ENCODE peak calls at places on chromosomes 16 and 17, in four cellular contexts. J is GM23248, L is IMR-90, K is PC-3. B is an unnamed sample.
A peak's percentile ranks its signal among the peaks of the same experiment; 100 is the strongest.

GRCh38 chr16:53523126-53523804 is 20.3 kb upstream of the AKTIP start:
- DNase-seq in J (no peak), L (no peak), K (no peak), B (no peak)

GRCh38 chr17:8359769-8360168 is 16.7 kb downstream of the KRABD2 start:
- DNase-seq in K (peak; percentile 40), J (peak; percentile 95), L (peak; percentile 96), B (no peak)

GRCh38 chr16:86225905-86226371 is 284.4 kb upstream of the FOXF1 start:
- DNase-seq in K (peak; percentile 15), J (no peak), L (peak; percentile 49), B (no peak)

GRCh38 chr17:50863221-50863843 is 2.8 kb downstream of the TOB1 start:
- DNase-seq in L (no peak), J (peak; percentile 59), K (peak; percentile 67), B (peak; percentile 91)

GRCh38 chr16:26542198-26542597 is 524.5 kb upstream of the C16orf82 start:
- DNase-seq in J (no peak), L (no peak), K (no peak), B (no peak)

GRCh38 chr16:88195021-88195581 is 187.7 kb upstream of the ZNF469 start:
- DNase-seq in L (peak; percentile 52), K (no peak), J (peak; percentile 72), B (no peak)

GRCh38 chr17:3688852-3689261 is 7.1 kb downstream of the P2RX5 start:
- DNase-seq in J (no peak), L (no peak), K (no peak), B (peak; percentile 54)

GRCh38 chr16:68993421-68993820 is 112.0 kb upstream of the HAS3 start:
- DNase-seq in L (no peak), J (no peak), K (no peak), B (no peak)

GRCh38 chr17:58341861-58342475 is 10.0 kb downstream of the SUPT4H1 start:
- DNase-seq in J (no peak), L (no peak), K (no peak), B (no peak)

GRCh38 chr17:35889818-35890773 is 9.9 kb upstream of the CCL5 start:
- DNase-seq in J (peak; percentile 39), K (no peak), L (peak; percentile 68), B (no peak)

GRCh38 chr17:67992541-67993152 is 3.6 kb downstream of the C17orf58 start:
- DNase-seq in J (peak; percentile 8), L (no peak), K (peak; percentile 59), B (no peak)

GRCh38 chr17:19409509-19409908 is 1.5 kb upstream of the RNF112 start:
- DNase-seq in L (peak; percentile 91), K (peak; percentile 43), J (peak; percentile 97), B (no peak)

GRCh38 chr17:31598921-31599571 is 207.6 kb downstream of the RAB11FIP4 start:
- DNase-seq in L (no peak), J (no peak), K (peak; percentile 27), B (no peak)

GRCh38 chr17:62801553-62801952 is 6.6 kb downstream of the MARCHF10 start:
- DNase-seq in K (no peak), J (no peak), L (peak; percentile 36), B (no peak)

GRCh38 chr17:39167492-39167891 is 1.5 kb upstream of the ARL5C start:
- DNase-seq in K (no peak), J (no peak), L (no peak), B (no peak)

GRCh38 chr17:82545071-82545462 is 25.5 kb downstream of the FOXK2 start:
- DNase-seq in K (no peak), L (no peak), J (peak; percentile 39), B (no peak)

GRCh38 chr16:16083421-16084156 is 134.2 kb downstream of the ABCC1 start:
- DNase-seq in L (peak; percentile 61), K (peak; percentile 9), J (peak; percentile 9), B (no peak)

GRCh38 chr17:77611791-77612466 is 346.6 kb upstream of the TNRC6C start:
- DNase-seq in L (no peak), J (no peak), K (no peak), B (no peak)

GRCh38 chr17:78712043-78712442 is 70.0 kb downstream of the CYTH1 start:
- DNase-seq in J (no peak), K (no peak), L (no peak), B (no peak)

GRCh38 chr17:77033892-77034404 is 106.8 kb upstream of the SEC14L1 start:
- DNase-seq in L (no peak), J (no peak), K (no peak), B (no peak)

GRCh38 chr17:77322534-77323412 is 182.0 kb downstream of the SEC14L1 start:
- DNase-seq in L (peak; percentile 99), J (peak; percentile 99), K (peak; percentile 99), B (peak; percentile 91)

GRCh38 chr16:67801889-67802288 is 4.5 kb downstream of the RANBP10 start:
- DNase-seq in K (no peak), L (no peak), J (no peak), B (no peak)

GRCh38 chr16:77457046-77457445 is 22.2 kb upstream of the ADAMTS18 start:
- DNase-seq in K (no peak), J (no peak), L (no peak), B (no peak)

GRCh38 chr16:81583893-81584705 is 139.5 kb downstream of the CMIP start:
- DNase-seq in K (peak; percentile 80), J (peak; percentile 92), L (peak; percentile 82), B (no peak)

GRCh38 chr17:3919123-3919624 is 2.9 kb upstream of the P2RX1 start:
- DNase-seq in J (no peak), L (no peak), K (no peak), B (no peak)

GRCh38 chr17:75430159-75430748 is 24.8 kb upstream of the GRB2 start:
- DNase-seq in L (peak; percentile 55), K (peak; percentile 19), J (no peak), B (peak; percentile 88)

GRCh38 chr16:53018834-53019416 is 33.8 kb downstream of the CHD9NB start:
- DNase-seq in L (no peak), K (no peak), J (no peak), B (no peak)

GRCh38 chr16:27417047-27417671 is 15.2 kb downstream of the IL21R start:
- DNase-seq in K (no peak), J (no peak), L (no peak), B (no peak)

GRCh38 chr16:1194665-1195392 is 30.2 kb downstream of the TPSG1 start:
- DNase-seq in L (no peak), J (peak; percentile 28), K (no peak), B (peak; percentile 78)

GRCh38 chr16:27242868-27243590 is 25.5 kb downstream of the NSMCE1 start:
- DNase-seq in J (peak; percentile 87), K (peak; percentile 72), L (peak; percentile 98), B (peak; percentile 53)

GRCh38 chr17:49603238-49603637 is 27.6 kb downstream of the NXPH3 start:
- DNase-seq in K (no peak), L (no peak), J (peak; percentile 38), B (no peak)

GRCh38 chr16:23836404-23837291 is 865 bp downstream of the PRKCB start:
- DNase-seq in L (no peak), J (no peak), K (no peak), B (peak; percentile 82)

GRCh38 chr17:55996826-55997225 is 156.4 kb upstream of the ANKFN1 start:
- DNase-seq in K (no peak), L (peak; percentile 4), J (peak; percentile 8), B (no peak)

GRCh38 chr16:70490261-70490660 is 33.1 kb downstream of the COG4 start:
- DNase-seq in K (no peak), L (peak; percentile 15), J (no peak), B (no peak)

GRCh38 chr16:73840710-73841109 is 455.9 kb upstream of the PSMD7 start:
- DNase-seq in L (no peak), J (no peak), K (no peak), B (no peak)

GRCh38 chr17:50064253-50064991 is 8.5 kb downstream of the ITGA3 start:
- DNase-seq in K (peak; percentile 100), L (peak; percentile 97), J (peak; percentile 99), B (peak; percentile 84)

GRCh38 chr17:41284043-41284442 is 8.5 kb downstream of the KRTAP9-7 start:
- DNase-seq in K (no peak), L (peak; percentile 41), J (peak; percentile 10), B (no peak)

GRCh38 chr17:81508639-81509047 is 4.0 kb downstream of the ACTG1 start:
- DNase-seq in J (peak; percentile 63), L (peak; percentile 52), K (peak; percentile 42), B (peak; percentile 78)

GRCh38 chr17:81510524-81510797 is 2.1 kb downstream of the ACTG1 start:
- DNase-seq in L (no peak), K (no peak), J (no peak), B (peak; percentile 51)

GRCh38 chr17:81509687-81510523 is 2.7 kb downstream of the ACTG1 start:
- DNase-seq in L (no peak), K (no peak), J (peak; percentile 44), B (peak; percentile 55)

GRCh38 chr17:81510798-81511549 is 1.6 kb downstream of the ACTG1 start:
- DNase-seq in K (peak; percentile 20), J (peak; percentile 61), L (no peak), B (peak; percentile 63)

DNA sequence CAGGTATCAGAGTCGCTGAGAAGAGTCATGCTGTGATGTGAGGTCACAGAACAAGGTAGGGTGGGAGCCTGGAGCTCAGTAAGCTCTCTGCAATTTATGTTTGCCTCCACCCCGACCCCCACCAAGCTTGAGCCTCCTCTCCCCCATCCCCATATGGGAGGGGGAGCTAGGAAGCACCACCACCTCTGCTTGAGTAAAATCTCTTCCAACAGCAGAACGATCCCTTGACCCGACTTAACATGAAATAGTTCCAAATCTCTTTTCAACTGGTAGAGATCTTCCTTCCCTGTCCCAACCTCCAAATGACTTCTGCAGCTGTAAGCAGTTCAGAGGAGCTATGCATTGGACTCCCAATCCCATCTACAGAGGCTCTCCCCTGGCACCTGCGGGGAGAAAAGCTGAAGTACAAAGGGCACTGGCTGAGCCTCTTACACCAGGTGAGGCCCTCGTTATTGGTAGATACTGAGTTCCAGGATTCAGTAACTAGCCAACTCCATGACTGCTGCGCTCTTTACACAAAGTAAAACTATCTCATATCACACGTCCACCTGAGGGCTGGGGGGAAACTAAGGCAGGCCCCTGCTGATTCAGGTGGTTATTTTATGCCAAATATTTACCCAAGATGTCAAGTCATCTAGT is 3.4 kb downstream of the ACTG1 start:
- DNase-seq in L (no peak), K (peak; percentile 46), J (peak; percentile 40), B (peak; percentile 78)
- H3K27ac ChIP-seq in L (peak overlapping the region; percentile 0), K (no peak overlapping the region), J (peak overlapping the region; percentile 69), B (no peak overlapping the region)

GRCh38 chr16:89915303-89916232 is 3.1 kb upstream of the MC1R start:
- DNase-seq in J (no peak), K (no peak), L (no peak), B (no peak)

GRCh38 chr16:89918453-89919347 is at the start of gene MC1R:
- DNase-seq in L (peak; percentile 21), J (peak; percentile 68), K (no peak), B (peak; percentile 82)

GRCh38 chr16:89919535-89920406 is 1.1 kb downstream of the MC1R start:
- DNase-seq in K (no peak), J (no peak), L (no peak), B (no peak)

GRCh38 chr16:89920723-89921122 is 2.1 kb downstream of the MC1R start:
- DNase-seq in J (peak; percentile 81), L (peak; percentile 47), K (no peak), B (no peak)

GRCh38 chr16:89917773-89918452 is 749 bp upstream of the MC1R start:
- DNase-seq in K (peak; percentile 63), J (peak; percentile 89), L (peak; percentile 73), B (peak; percentile 83)
- H3K9ac ChIP-seq in K (peak overlapping the region; percentile 40), J (peak overlapping the region; percentile 69), L (peak overlapping the region; percentile 48), B (peak overlapping the region; percentile 41)

GRCh38 chr17:80270104-80270503 is 9.5 kb downstream of the RNF213 start:
- DNase-seq in K (no peak), J (no peak), L (no peak), B (peak; percentile 94)
- H3K27ac ChIP-seq in K (no peak overlapping the region), J (no peak overlapping the region), L (no peak overlapping the region), B (peak overlapping the region; percentile 96)

GRCh38 chr16:57533618-57534336 is 2.6 kb downstream of the CCDC102A start:
- DNase-seq in K (no peak), L (no peak), J (peak; percentile 21), B (peak; percentile 46)
- H3K9ac ChIP-seq in K (no peak overlapping the region), L (no peak overlapping the region), J (no peak overlapping the region), B (no peak overlapping the region)

B was measured in endodermal cell.